ENCODE peak calls at places on chromosomes 5 and 9, in five cellular contexts. G is AG10803, Z is ovary, B is glutamatergic neuron, Y is HTR-8/SVneo. N is an unnamed sample.

GRCh38 chr5:113293613-113294340 is 141.0 kb downstream of the TSSK1B start:
- DNase-seq in G (peak; percentile 15), Z (peak; percentile 42), B (peak; percentile 17), Y (no peak), N (peak; percentile 26)

GRCh38 chr5:55634866-55635265 is 77.3 kb downstream of the SLC38A9 start:
- DNase-seq in G (no peak), Z (no peak), B (no peak), Y (no peak), N (no peak)

GRCh38 chr5:154740483-154740882 is 14.7 kb upstream of the LARP1 start:
- DNase-seq in G (peak; percentile 71), Z (peak; percentile 40), B (no peak), Y (no peak), N (no peak)

GRCh38 chr5:73523861-73524260 is 25.6 kb downstream of the BTF3 start:
- DNase-seq in G (no peak), Z (no peak), B (no peak), Y (no peak), N (no peak)

GRCh38 chr9:126869368-126869767 is 8.9 kb downstream of the ZBTB34 start:
- DNase-seq in G (no peak), Z (no peak), B (no peak), Y (no peak), N (no peak)

GRCh38 chr5:154541553-154541952 is 63.5 kb upstream of the HAND1 start:
- DNase-seq in G (no peak), Z (no peak), B (no peak), Y (no peak), N (no peak)

GRCh38 chr5:179367491-179367890 is 22.2 kb upstream of the ADAMTS2 start:
- DNase-seq in G (no peak), Z (no peak), B (no peak), Y (no peak), N (no peak)

GRCh38 chr5:169655353-169655752 is 18.3 kb downstream of the DOCK2 start:
- DNase-seq in G (no peak), Z (no peak), B (no peak), Y (no peak), N (no peak)

GRCh38 chr5:153896701-153897100 is 142.0 kb downstream of the FAM114A2 start:
- DNase-seq in G (peak; percentile 61), Z (no peak), B (no peak), Y (no peak), N (peak; percentile 47)

GRCh38 chr9:68740561-68740960 is 35.5 kb downstream of the PIP5K1B start:
- DNase-seq in G (no peak), Z (no peak), B (no peak), Y (no peak), N (no peak)

GRCh38 chr5:111826064-111826463 is 69.1 kb upstream of the NREP start:
- DNase-seq in G (no peak), Z (no peak), B (no peak), Y (no peak), N (no peak)

GRCh38 chr9:33623658-33624586 is 99.9 kb downstream of the ANKRD18B start:
- DNase-seq in G (peak; percentile 59), Z (peak; percentile 47), B (peak; percentile 69), Y (peak; percentile 62), N (peak; percentile 56)

GRCh38 chr9:18707078-18707477 is 233.1 kb downstream of the ADAMTSL1 start:
- DNase-seq in G (peak; percentile 75), Z (no peak), B (no peak), Y (no peak), N (no peak)

GRCh38 chr5:126499742-126500396 is 76.7 kb downstream of the GRAMD2B start:
- DNase-seq in G (no peak), Z (no peak), B (no peak), Y (no peak), N (no peak)

GRCh38 chr5:11509793-11510192 is 394.5 kb downstream of the CTNND2 start:
- DNase-seq in G (no peak), Z (no peak), B (no peak), Y (no peak), N (no peak)

GRCh38 chr9:131361202-131361833 is 32.6 kb upstream of the PRRC2B start:
- DNase-seq in G (peak; percentile 5), Z (no peak), B (no peak), Y (no peak), N (no peak)

GRCh38 chr5:103216137-103216536 is 42.4 kb upstream of the MACIR start:
- DNase-seq in G (no peak), Z (no peak), B (no peak), Y (no peak), N (peak; percentile 17)

GRCh38 chr5:96816991-96817390 is 9.2 kb upstream of the ERAP1 start:
- DNase-seq in G (no peak), Z (no peak), B (no peak), Y (no peak), N (no peak)

GRCh38 chr9:137417161-137418021 is 5.6 kb downstream of the EXD3 start:
- DNase-seq in G (no peak), Z (peak; percentile 48), B (no peak), Y (no peak), N (no peak)

GRCh38 chr9:132494857-132495256 is 84.8 kb downstream of the CFAP77 start:
- DNase-seq in G (no peak), Z (no peak), B (no peak), Y (no peak), N (no peak)

GRCh38 chr5:73365301-73365853 is 83.2 kb downstream of the FOXD1 start:
- DNase-seq in G (peak; percentile 96), Z (no peak), B (no peak), Y (no peak), N (peak; percentile 53)

GRCh38 chr5:57174850-57175525 is 1.1 kb downstream of the GPBP1 start:
- DNase-seq in G (no peak), Z (no peak), B (no peak), Y (no peak), N (no peak)

GRCh38 chr9:110543631-110544051 is 35.9 kb downstream of the SVEP1 start:
- DNase-seq in G (no peak), Z (peak; percentile 20), B (no peak), Y (no peak), N (peak; percentile 84)

N was measured in RPMI7951.